ENCODE peak calls at places on chromosomes 2 and 18, in seven cellular contexts. E, P, G, I, X, H and Y are unnamed samples.

GRCh38 chr2:11158916-11159573 is 3.8 kb downstream of the SLC66A3 start:
- DNase-seq in P (no peak), X (no peak), H (no peak), G (no peak), E (no peak), I (no peak), Y (no peak)

GRCh38 chr2:147294825-147295392 is 549.9 kb upstream of the ACVR2A start:
- DNase-seq in X (no peak), I (no peak), H (no peak), P (no peak), G (no peak), E (no peak), Y (no peak)

GRCh38 chr2:203340791-203341487 is 12.7 kb downstream of the ABI2 start:
- DNase-seq in I (no peak), E (no peak), P (no peak), X (peak; percentile 91), H (no peak), G (no peak), Y (no peak)

GRCh38 chr18:69161383-69162028 is 239.2 kb upstream of the DOK6 start:
- DNase-seq in P (no peak), H (no peak), E (no peak), X (no peak), I (no peak), G (no peak), Y (no peak)

GRCh38 chr2:47086571-47086970 is 68.5 kb downstream of the STPG4 start:
- DNase-seq in G (no peak), X (no peak), H (no peak), I (no peak), E (no peak), P (no peak), Y (no peak)

GRCh38 chr2:208248601-208249000 is 6.3 kb downstream of the IDH1 start:
- DNase-seq in X (no peak), P (no peak), I (no peak), E (no peak), H (no peak), G (no peak), Y (no peak)

GRCh38 chr2:206443735-206444527 is 599 bp downstream of the ADAM23 start:
- DNase-seq in P (no peak), E (peak; percentile 41), X (peak; percentile 68), I (peak; percentile 49), H (peak; percentile 12), G (no peak), Y (no peak)

GRCh38 chr2:60742419-60742818 is 13.6 kb upstream of the PAPOLG start:
- DNase-seq in X (peak; percentile 24), I (no peak), P (no peak), G (no peak), E (no peak), H (no peak), Y (no peak)

GRCh38 chr2:134120718-134121630 is 132.9 kb upstream of the MGAT5 start:
- DNase-seq in X (peak; percentile 81), I (peak; percentile 60), H (peak; percentile 64), E (peak; percentile 86), G (no peak), P (peak; percentile 68), Y (peak; percentile 21)

DNA sequence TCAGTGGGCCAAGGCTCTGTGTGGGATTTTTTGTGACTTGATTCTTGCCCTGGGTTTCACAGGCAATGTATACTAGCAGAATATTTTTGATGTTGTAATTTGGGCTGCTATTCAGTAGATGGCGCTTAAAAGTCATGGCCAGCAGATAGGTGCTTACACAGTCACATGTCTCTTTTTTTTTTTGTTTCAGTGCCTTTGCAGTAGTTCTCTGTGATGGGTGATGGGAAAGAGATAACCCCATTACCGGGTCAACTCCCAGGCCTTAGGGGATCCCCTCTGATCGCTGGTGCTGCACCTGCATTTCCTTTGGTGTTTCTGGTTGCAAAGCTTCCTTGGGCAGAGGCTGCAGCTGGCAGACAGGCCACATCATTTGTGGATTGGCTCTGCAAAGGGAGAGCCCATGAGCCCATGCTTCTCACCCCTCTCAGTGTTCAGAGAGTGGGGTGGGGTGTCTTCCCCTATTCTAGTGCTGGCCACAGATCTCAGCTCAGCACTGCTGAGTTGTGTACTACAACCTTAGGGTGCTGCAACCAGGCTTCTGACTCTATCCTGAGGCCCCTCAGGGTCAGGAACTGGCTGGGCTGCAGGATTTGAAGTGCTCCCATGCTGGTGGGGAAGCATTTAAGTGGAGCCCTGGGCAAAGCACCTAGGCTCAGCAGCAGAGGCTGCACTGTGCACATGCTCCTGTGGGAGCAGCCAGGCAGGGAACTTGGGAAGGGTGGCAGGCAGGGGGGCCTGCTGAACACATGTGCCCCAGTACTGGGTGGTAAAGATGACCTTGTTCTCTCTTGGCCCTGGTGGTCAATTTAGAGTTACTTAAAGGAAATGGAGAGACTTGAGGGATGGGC is 219.8 kb upstream of the SPHKAP start:
- DNase-seq in I (no peak), H (no peak), G (no peak), E (no peak), X (peak; percentile 25), P (no peak), Y (no peak)
- TF ChIP-seq CTCF in I (no peak), H (no peak), G (no peak), E (peak; percentile 22), X (peak; percentile 59), P (no peak), Y (no peak)

DNA sequence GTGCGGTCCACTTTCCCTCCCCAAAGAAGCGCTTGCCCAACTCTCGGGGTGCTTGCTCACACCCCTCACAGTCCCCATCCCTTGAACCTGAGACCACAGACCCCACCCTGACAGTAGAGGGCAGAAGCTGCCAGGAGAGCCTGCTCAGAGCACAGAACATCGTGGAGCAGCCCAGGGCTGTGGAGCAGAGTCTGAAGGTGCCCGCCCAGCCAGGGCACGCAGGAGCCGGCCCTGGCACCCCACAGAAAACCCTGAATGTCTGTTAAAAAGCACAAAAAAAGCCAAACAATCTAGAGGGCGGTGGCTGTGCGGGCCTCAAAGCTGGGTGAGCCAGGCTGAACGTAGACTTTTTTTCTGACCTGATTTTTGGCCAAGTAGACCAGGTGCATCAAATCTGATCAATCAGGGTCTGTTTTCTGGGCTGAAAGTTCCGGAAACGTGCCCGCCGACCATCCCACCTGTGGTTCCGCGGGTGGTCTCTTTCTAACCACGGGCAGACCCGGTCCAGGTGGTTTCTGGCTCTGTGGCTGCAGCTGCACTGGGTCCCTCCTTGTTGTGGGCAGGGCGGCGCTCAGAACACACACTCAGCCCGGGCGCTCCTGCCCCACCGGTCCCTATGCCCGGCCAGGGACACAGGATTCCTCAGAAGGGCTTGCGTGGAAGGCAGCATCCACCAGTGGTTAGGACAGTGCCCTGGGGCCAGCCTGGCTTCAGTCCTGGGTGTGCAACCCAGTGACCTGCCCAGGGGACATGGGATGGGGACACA is 66.3 kb downstream of the SLC66A2 start:
- DNase-seq in X (no peak), H (no peak), I (no peak), E (no peak), G (no peak), P (no peak), Y (no peak)
- TF ChIP-seq CTCF in X (peak; percentile 52), H (no peak), I (no peak), E (no peak), G (no peak), P (no peak), Y (no peak)

DNA sequence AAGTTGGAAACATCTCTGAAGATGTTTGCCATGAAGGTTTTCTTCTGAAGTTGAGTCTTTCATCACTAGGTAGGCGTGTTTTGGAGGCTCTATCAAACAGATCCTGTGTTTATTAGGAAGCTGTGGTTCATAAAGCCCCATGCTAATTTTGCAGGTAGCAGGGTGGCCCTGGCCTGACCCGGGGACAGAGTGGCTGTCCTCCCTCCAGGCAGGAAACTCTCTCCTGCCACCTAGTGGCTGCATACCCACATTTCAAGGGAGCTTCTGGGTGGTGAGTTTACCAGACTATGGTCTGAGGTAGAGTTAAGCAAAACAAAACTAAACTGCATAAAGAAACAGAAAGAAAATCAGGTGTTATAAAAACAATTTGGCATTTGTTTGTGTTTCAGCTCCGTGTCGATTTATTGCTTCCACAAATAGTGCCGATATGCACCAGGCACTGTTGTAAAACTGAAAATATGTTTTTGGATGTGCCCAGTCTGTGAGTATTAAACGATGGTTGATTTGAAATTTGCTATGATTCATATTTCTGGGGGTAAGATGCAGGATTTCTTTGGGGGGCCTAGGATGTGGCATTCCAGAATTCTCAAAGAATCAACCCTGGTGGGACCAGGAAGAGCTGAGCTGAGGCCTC is 26.0 kb upstream of the IL37 start:
- DNase-seq in X (peak; percentile 85), P (peak; percentile 79), H (peak; percentile 87), G (no peak), I (peak; percentile 89), E (peak; percentile 83), Y (no peak)
- TF ChIP-seq CTCF in X (peak; percentile 97), P (peak; percentile 51), H (peak; percentile 81), G (no peak), I (peak; percentile 89), E (peak; percentile 94), Y (peak; percentile 39)

DNA sequence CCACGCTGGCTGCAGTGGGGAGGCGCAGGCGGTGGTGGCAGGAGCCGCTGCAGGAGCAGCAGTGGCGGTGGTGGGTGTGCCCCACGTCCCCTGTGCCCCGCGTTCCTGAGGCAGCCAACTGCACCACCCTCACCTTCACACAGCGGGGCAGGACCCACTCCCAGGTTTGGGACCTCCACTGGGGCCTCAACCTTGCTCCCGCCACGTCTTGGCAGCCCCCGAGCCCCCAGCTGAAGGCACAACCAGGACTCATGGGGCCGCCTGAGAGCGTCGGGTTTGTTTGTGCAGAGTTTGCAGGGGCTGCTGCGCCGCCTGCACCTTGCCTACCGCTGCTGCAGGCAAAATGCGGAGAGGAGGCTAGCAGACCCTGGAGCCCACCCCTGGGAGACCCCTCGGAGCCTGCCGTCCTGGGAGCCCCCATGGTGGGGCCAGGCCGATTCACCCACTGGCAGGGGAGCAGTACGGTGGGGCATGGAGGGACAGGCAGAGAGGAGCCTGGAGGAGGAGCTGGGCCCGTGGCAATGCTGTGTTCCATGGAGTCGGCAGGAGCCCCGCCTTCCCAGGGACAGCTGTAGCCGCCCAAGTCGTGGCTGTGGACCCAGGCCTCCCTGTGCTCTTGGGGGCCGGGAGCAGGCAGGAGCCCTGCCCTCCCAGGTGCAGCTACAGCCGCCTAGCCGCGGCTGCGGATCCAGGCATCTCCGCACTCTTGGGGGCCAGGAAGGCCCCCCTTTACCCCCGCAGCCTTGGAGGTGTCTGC is 14.7 kb upstream of the EML6 start:
- DNase-seq in I (peak; percentile 69), X (peak; percentile 81), E (no peak), P (peak; percentile 59), H (no peak), G (peak; percentile 57), Y (no peak)
- TF ChIP-seq CTCF in I (no peak), X (peak; percentile 9), E (no peak), P (no peak), H (no peak), G (no peak), Y (no peak)

GRCh38 chr2:44291281-44292248 is 16.3 kb downstream of the SLC3A1 start:
- DNase-seq in G (no peak), E (no peak), I (peak; percentile 29), P (peak; percentile 84), X (peak; percentile 52), H (peak; percentile 28), Y (no peak)
- TF ChIP-seq CTCF in G (peak; percentile 51), E (peak; percentile 33), I (no peak), P (peak; percentile 35), X (peak; percentile 81), H (peak; percentile 66), Y (peak; percentile 51)